ENCODE peak calls at places on chromosomes 12 and 14, in seven cellular contexts. U, B, S, A, C, V and E are unnamed samples.

GRCh38 chr12:132638541-132639408 is 20.2 kb downstream of the P2RX2 start:
- DNase-seq in U (peak), B (peak), S (peak), A (peak), C (no peak), V (peak), E (peak)

GRCh38 chr12:114025935-114026334 is 59.8 kb upstream of the RBM19 start:
- DNase-seq in U (no peak), B (no peak), S (no peak), A (no peak), C (no peak), V (no peak), E (no peak)

GRCh38 chr12:2360630-2361170 is 307.9 kb downstream of the CACNA1C start:
- DNase-seq in U (no peak), B (no peak), S (no peak), A (no peak), C (no peak), V (no peak), E (no peak)

GRCh38 chr12:42056130-42056529 is 88.5 kb downstream of the GXYLT1 start:
- DNase-seq in U (no peak), B (no peak), S (no peak), A (no peak), C (no peak), V (no peak), E (no peak)

GRCh38 chr14:99725774-99726537 is 41.9 kb downstream of the CYP46A1 start:
- DNase-seq in U (no peak), B (peak), S (peak), A (no peak), C (no peak), V (peak), E (no peak)

GRCh38 chr12:88663001-88663400 is 82.7 kb upstream of the KITLG start:
- DNase-seq in U (peak), B (no peak), S (no peak), A (no peak), C (no peak), V (no peak), E (no peak)

GRCh38 chr12:80769553-80770140 is 52.9 kb downstream of the MYF5 start:
- DNase-seq in U (no peak), B (peak), S (no peak), A (no peak), C (no peak), V (no peak), E (no peak)

GRCh38 chr12:108307006-108307405 is 32.1 kb downstream of the CMKLR1 start:
- DNase-seq in U (peak), B (no peak), S (no peak), A (peak), C (no peak), V (no peak), E (no peak)

GRCh38 chr12:106049546-106049945 is 89.2 kb downstream of the NUAK1 start:
- DNase-seq in U (no peak), B (no peak), S (no peak), A (no peak), C (no peak), V (no peak), E (no peak)

GRCh38 chr12:1845010-1845409 is 24.6 kb downstream of the LRTM2 start:
- DNase-seq in U (no peak), B (no peak), S (no peak), A (no peak), C (no peak), V (peak), E (no peak)

GRCh38 chr12:90407841-90408240 is 547.1 kb downstream of the CCER1 start:
- DNase-seq in U (no peak), B (peak), S (no peak), A (no peak), C (no peak), V (no peak), E (no peak)

GRCh38 chr14:67622675-67623074 is 3.0 kb downstream of the ARG2 start:
- DNase-seq in U (peak), B (peak), S (peak), A (peak), C (peak), V (no peak), E (no peak)

GRCh38 chr12:29769162-29769820 is 14.5 kb downstream of the TMTC1 start:
- DNase-seq in U (peak), B (no peak), S (no peak), A (peak), C (no peak), V (no peak), E (no peak)

GRCh38 chr12:13039557-13039956 is 4.6 kb upstream of the FAM234B start:
- DNase-seq in U (no peak), B (no peak), S (no peak), A (no peak), C (no peak), V (no peak), E (no peak)

GRCh38 chr12:49672351-49673181 is 34.6 kb downstream of the FMNL3 start:
- DNase-seq in U (no peak), B (no peak), S (no peak), A (peak), C (no peak), V (no peak), E (no peak)

GRCh38 chr14:96581902-96582640 is 79.9 kb downstream of the PAPOLA start:
- DNase-seq in U (no peak), B (peak), S (no peak), A (no peak), C (no peak), V (no peak), E (no peak)

GRCh38 chr12:47965581-47965980 is 2.2 kb downstream of the TMEM106C start:
- DNase-seq in U (no peak), B (no peak), S (no peak), A (no peak), C (no peak), V (no peak), E (no peak)

GRCh38 chr14:33323979-33324378 is 385.3 kb downstream of the NPAS3 start:
- DNase-seq in U (no peak), B (no peak), S (no peak), A (no peak), C (no peak), V (no peak), E (no peak)

GRCh38 chr14:98323850-98324249 is 948.1 kb downstream of the BCL11B start:
- DNase-seq in U (no peak), B (no peak), S (no peak), A (no peak), C (no peak), V (no peak), E (no peak)

GRCh38 chr12:28025821-28026505 is 53.4 kb upstream of the PTHLH start:
- DNase-seq in U (no peak), B (peak), S (no peak), A (no peak), C (no peak), V (no peak), E (peak)

GRCh38 chr14:81273521-81273920 is 52.8 kb upstream of the GTF2A1 start:
- DNase-seq in U (no peak), B (peak), S (peak), A (no peak), C (no peak), V (no peak), E (no peak)

GRCh38 chr14:56338674-56339073 is 220.5 kb downstream of the PELI2 start:
- DNase-seq in U (peak), B (peak), S (no peak), A (no peak), C (no peak), V (no peak), E (no peak)

GRCh38 chr12:11581179-11581755 is 68.2 kb upstream of the ETV6 start:
- DNase-seq in U (peak), B (peak), S (no peak), A (peak), C (peak), V (peak), E (peak)

GRCh38 chr14:93702946-93703345 is 85.3 kb downstream of the PRIMA1 start:
- DNase-seq in U (no peak), B (peak), S (no peak), A (no peak), C (no peak), V (no peak), E (no peak)

GRCh38 chr12:109557809-109558208 is 15.5 kb downstream of the MMAB start:
- DNase-seq in U (peak), B (no peak), S (no peak), A (no peak), C (no peak), V (no peak), E (no peak)

GRCh38 chr14:24943024-24943423 is 106.9 kb downstream of the STXBP6 start:
- DNase-seq in U (no peak), B (peak), S (peak), A (no peak), C (no peak), V (peak), E (no peak)

GRCh38 chr14:78486081-78486480 is 315.9 kb downstream of the NRXN3 start:
- DNase-seq in U (no peak), B (peak), S (peak), A (no peak), C (no peak), V (no peak), E (no peak)

GRCh38 chr12:12507121-12507520 is 55.5 kb downstream of the DUSP16 start:
- DNase-seq in U (no peak), B (no peak), S (no peak), A (peak), C (no peak), V (no peak), E (no peak)

GRCh38 chr14:26444745-26445144 is 153.1 kb downstream of the NOVA1 start:
- DNase-seq in U (peak), B (peak), S (no peak), A (peak), C (peak), V (no peak), E (no peak)

GRCh38 chr14:55440385-55440784 is at the start of gene TBPL2:
- DNase-seq in U (no peak), B (peak), S (peak), A (no peak), C (no peak), V (peak), E (peak)

GRCh38 chr12:101186291-101186690 is 23.7 kb downstream of the SLC5A8 start:
- DNase-seq in U (no peak), B (no peak), S (no peak), A (no peak), C (no peak), V (no peak), E (no peak)

GRCh38 chr14:61877050-61877390 is 114.8 kb downstream of the SNAPC1 start:
- DNase-seq in U (no peak), B (no peak), S (no peak), A (no peak), C (no peak), V (no peak), E (no peak)

GRCh38 chr14:100472094-100472455 is 115.1 kb downstream of the BEGAIN start:
- DNase-seq in U (no peak), B (no peak), S (no peak), A (no peak), C (no peak), V (no peak), E (no peak)

GRCh38 chr12:113109360-113109759 is 26.2 kb downstream of the RASAL1 start:
- DNase-seq in U (no peak), B (no peak), S (no peak), A (no peak), C (no peak), V (no peak), E (no peak)

GRCh38 chr14:54106802-54107377 is 150.3 kb upstream of the BMP4 start:
- DNase-seq in U (no peak), B (peak), S (no peak), A (no peak), C (peak), V (no peak), E (no peak)

GRCh38 chr14:91814317-91814716 is 53.0 kb downstream of the TC2N start:
- DNase-seq in U (no peak), B (no peak), S (no peak), A (no peak), C (no peak), V (no peak), E (no peak)

GRCh38 chr12:119258149-119258548 is 76.4 kb upstream of the CCDC60 start:
- DNase-seq in U (no peak), B (no peak), S (no peak), A (no peak), C (no peak), V (no peak), E (no peak)

GRCh38 chr12:76999157-76999556 is 66.2 kb downstream of the E2F7 start:
- DNase-seq in U (no peak), B (no peak), S (no peak), A (no peak), C (no peak), V (no peak), E (no peak)

GRCh38 chr12:77003961-77004360 is 61.4 kb downstream of the E2F7 start:
- DNase-seq in U (no peak), B (no peak), S (no peak), A (no peak), C (no peak), V (no peak), E (no peak)

GRCh38 chr12:77003244-77003643 is 62.1 kb downstream of the E2F7 start:
- DNase-seq in U (peak), B (no peak), S (no peak), A (no peak), C (no peak), V (no peak), E (no peak)

GRCh38 chr12:77002382-77002781 is 63.0 kb downstream of the E2F7 start:
- DNase-seq in U (no peak), B (no peak), S (no peak), A (no peak), C (no peak), V (no peak), E (no peak)

DNA sequence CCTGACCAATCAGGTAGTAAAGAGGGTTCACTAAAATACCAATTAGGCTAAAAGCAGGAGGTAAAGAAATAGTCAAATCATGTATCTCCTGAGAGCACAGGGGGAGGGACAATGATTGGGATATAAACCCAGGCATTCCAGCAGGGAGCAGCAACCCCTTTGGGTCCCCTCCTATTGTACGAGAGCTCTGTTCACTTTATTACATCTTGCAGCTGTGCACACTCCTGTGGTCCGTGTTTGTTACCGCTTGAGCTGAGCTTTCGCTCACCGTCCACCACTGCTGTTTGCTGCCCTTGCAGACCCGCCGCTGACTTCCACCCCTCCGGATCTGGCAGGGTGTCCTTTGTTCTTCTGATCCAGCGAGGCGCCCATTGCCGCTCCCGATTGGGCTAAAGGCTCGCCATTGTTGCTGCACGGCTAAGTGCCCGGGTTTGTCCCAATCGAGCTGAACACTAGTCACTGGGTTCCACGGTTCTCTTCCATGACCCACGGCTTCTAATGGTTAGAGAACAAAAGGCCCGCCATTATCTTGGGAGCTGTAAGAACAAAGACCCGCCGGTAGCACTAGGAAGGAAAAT is 64.1 kb downstream of the E2F7 start:
- DNase-seq in U (no peak), B (no peak), S (no peak), A (no peak), C (no peak), V (no peak), E (no peak)
- H3K27ac ChIP-seq in U (no peak), B (no peak), S (no peak), A (no peak), C (no peak), V (no peak), E (no peak)

DNA sequence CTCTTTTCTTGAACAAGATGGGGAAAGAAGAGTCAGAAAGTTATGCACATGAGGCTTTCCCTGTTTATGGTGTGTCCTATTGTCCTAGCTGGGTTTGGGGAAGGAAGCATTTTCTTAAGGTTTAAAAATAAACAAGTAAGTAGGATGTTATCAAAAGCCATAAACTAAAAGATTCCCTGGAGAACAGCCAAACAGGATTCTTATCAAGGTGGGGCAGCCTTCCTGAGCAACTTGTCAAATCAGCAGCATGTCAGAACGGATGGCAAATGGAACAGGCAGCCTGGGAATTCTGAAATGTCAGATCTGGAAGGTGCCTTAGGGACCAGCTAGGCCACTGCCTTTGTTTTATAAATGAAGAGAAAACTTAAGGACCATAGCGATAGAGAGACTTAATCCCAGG is 152.2 kb upstream of the RGS6 start:
- DNase-seq in U (no peak), B (no peak), S (no peak), A (no peak), C (no peak), V (no peak), E (no peak)
- H2AK5ac ChIP-seq in U (no peak), B (no peak), S (no peak), A (no peak), C (no peak), V (no peak), E (no peak)

GRCh38 chr12:54038760-54039414 is 6.0 kb downstream of the HOXC5 start:
- DNase-seq in U (no peak), B (no peak), S (no peak), A (no peak), C (no peak), V (no peak), E (no peak)

GRCh38 chr12:54038260-54038759 is 5.5 kb downstream of the HOXC5 start:
- DNase-seq in U (no peak), B (no peak), S (no peak), A (no peak), C (no peak), V (no peak), E (no peak)

GRCh38 chr12:54036620-54037359 is 3.9 kb downstream of the HOXC5 start:
- DNase-seq in U (no peak), B (no peak), S (no peak), A (peak), C (no peak), V (no peak), E (no peak)

GRCh38 chr12:54035561-54036377 is 2.9 kb downstream of the HOXC5 start:
- DNase-seq in U (no peak), B (no peak), S (no peak), A (no peak), C (no peak), V (no peak), E (no peak)

DNA sequence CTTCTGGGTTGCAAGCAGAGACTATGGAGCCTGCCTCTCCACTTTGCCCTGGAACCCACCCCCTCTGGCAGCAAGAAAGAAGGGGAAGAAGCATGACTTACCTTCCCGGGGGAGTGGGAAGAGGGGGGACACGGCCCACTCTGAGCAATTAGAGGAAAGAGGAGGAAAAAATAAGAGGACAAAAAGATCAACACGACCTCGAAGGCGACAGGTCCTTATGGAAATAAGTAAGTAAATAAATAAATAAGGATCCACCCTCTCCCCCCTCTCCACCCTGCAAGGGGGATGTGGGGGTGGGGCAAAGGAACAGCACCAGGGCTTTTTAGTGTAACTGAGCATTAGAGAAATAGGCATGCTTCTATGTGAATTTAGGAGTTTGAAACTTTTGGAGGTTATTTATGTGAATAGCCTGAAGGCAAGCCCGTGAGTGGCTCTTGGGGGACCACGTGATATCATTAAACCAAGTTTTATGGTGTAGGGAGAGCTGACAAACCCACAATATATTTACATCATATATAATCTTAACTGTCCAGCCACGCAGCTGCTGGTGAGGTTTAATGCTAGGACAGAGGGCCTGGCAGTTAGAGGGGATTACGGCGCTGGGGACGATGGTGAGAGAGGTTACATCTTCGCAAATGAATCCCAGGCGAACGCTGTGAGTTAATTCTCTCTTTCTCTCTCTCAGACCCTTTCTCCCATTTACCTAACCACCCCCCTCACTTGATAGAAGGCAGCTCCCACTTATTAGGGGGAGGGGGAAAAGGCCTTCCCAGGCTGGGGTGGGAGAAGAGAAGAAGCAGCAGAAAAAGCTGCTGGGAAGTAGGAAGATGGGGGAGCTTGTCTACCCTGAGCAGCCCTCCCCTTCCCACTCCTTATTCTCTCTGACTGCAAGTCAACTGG is 4.8 kb downstream of the HOXC5 start:
- DNase-seq in U (no peak), B (no peak), S (no peak), A (peak), C (no peak), V (no peak), E (no peak)
- H3K27ac ChIP-seq in U (no peak), B (no peak), S (no peak), A (peak), C (no peak), V (no peak), E (no peak)

GRCh38 chr14:104722938-104723650 is 935 bp upstream of the ADSS1 start:
- DNase-seq in U (no peak), B (peak), S (peak), A (no peak), C (no peak), V (no peak), E (peak)

GRCh38 chr14:104724981-104725771 is 1.1 kb downstream of the ADSS1 start:
- DNase-seq in U (no peak), B (peak), S (peak), A (peak), C (no peak), V (peak), E (peak)

GRCh38 chr14:104721704-104722431 is 2.2 kb upstream of the ADSS1 start:
- DNase-seq in U (peak), B (no peak), S (no peak), A (peak), C (no peak), V (no peak), E (no peak)

GRCh38 chr14:104724407-104724980 is 465 bp downstream of the ADSS1 start:
- DNase-seq in U (no peak), B (no peak), S (no peak), A (no peak), C (no peak), V (no peak), E (no peak)

DNA sequence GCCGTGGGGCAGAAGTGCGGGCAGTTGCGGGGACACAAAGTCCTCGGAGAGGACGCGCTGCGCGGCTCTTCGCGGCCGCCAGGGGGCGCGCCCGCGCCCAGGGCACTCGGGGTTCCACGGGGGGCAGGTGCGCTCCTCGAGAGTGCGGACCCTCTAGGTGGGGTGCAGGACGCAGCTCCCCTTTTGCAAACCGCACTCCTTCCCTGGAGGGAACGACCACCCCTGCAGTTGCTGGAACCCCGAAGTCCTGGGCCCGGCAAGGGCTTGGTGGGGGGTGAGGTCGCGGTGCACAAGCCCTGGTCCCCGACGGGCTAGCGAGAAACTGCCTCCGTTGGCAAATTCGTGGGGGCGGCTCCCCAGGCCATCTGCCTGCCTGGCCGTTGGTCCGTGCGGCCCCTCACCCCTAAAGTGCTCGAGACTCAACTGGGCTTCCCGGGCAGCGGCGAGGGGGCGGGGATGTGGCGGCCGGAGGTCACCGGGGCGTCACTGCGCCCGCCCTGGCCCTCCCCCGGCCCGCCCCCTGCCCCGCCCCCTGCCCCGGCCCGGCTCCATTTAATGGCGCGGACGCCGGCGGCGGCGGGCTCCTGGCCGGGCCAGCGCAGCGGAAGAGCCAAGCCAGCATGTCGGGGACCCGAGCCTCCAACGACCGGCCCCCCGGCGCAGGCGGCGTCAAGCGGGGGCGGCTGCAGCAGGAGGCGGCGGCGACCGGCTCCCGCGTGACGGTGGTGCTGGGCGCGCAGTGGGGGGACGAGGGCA is at the start of gene ADSS1:
- DNase-seq in U (no peak), B (peak), S (peak), A (peak), C (peak), V (peak), E (no peak)
- H2AK5ac ChIP-seq in U (peak), B (no peak), S (no peak), A (no peak), C (peak), V (no peak), E (peak)